ENCODE peak calls at places on chromosomes 2 and 18, in six cellular contexts. E is H9, H is mesenchymal stem cell, T is neuronal stem cell, F is H1, G is trophoblast cell. N is an unnamed sample.

GRCh38 chr2:104769096-104769495 is 84.8 kb upstream of the POU3F3 start:
- DNase-seq in E (no peak), H (no peak), T (no peak), F (no peak), G (peak), N (no peak)

GRCh38 chr18:75530548-75531211 is 103.2 kb upstream of the SMIM21 start:
- DNase-seq in E (no peak), H (peak), T (no peak), F (no peak), G (no peak), N (peak)

GRCh38 chr2:217966399-217967068 is 36.3 kb downstream of the TNS1 start:
- DNase-seq in E (no peak), H (peak), T (no peak), F (no peak), G (no peak), N (peak)

GRCh38 chr2:120140866-120141265 is 82.3 kb downstream of the TMEM185B start:
- DNase-seq in E (no peak), H (no peak), T (no peak), F (no peak), G (no peak), N (no peak)

GRCh38 chr2:8541223-8541622 is 140.6 kb upstream of the ID2 start:
- DNase-seq in E (peak), H (no peak), T (no peak), F (no peak), G (no peak), N (no peak)

GRCh38 chr2:146602383-146602782 is 1242.4 kb upstream of the ACVR2A start:
- DNase-seq in E (no peak), H (peak), T (no peak), F (no peak), G (peak), N (peak)

GRCh38 chr2:119549236-119549635 is 5.0 kb downstream of the CFAP221 start:
- DNase-seq in E (no peak), H (no peak), T (no peak), F (no peak), G (no peak), N (peak)

GRCh38 chr2:180962727-180963312 is 17.6 kb upstream of the UBE2E3 start:
- DNase-seq in E (no peak), H (no peak), T (no peak), F (no peak), G (no peak), N (no peak)

GRCh38 chr2:100252811-100253698 is 69.2 kb downstream of the LONRF2 start:
- DNase-seq in E (no peak), H (no peak), T (no peak), F (no peak), G (no peak), N (no peak)

GRCh38 chr2:229896857-229897256 is 25.0 kb downstream of the TRIP12 start:
- DNase-seq in E (no peak), H (no peak), T (no peak), F (no peak), G (no peak), N (no peak)

GRCh38 chr2:3195865-3196504 is 181.6 kb downstream of the EIPR1 start:
- DNase-seq in E (no peak), H (no peak), T (no peak), F (no peak), G (no peak), N (no peak)

GRCh38 chr2:203913947-203914346 is 22.6 kb upstream of the ICOS start:
- DNase-seq in E (peak), H (no peak), T (no peak), F (no peak), G (no peak), N (no peak)

GRCh38 chr2:117856415-117857210 is 42.1 kb downstream of the DDX18 start:
- DNase-seq in E (no peak), H (peak), T (no peak), F (peak), G (no peak), N (peak)

GRCh38 chr18:57585846-57586242 is 658 bp downstream of the FECH start:
- DNase-seq in E (no peak), H (no peak), T (no peak), F (no peak), G (no peak), N (no peak)

GRCh38 chr2:127029652-127030051 is 77.3 kb downstream of the BIN1 start:
- DNase-seq in E (no peak), H (no peak), T (no peak), F (no peak), G (no peak), N (no peak)

GRCh38 chr18:68397241-68398035 is 317.5 kb downstream of the TMX3 start:
- DNase-seq in E (no peak), H (no peak), T (no peak), F (no peak), G (no peak), N (peak)

GRCh38 chr18:68394705-68395104 is 320.2 kb downstream of the TMX3 start:
- DNase-seq in E (no peak), H (peak), T (no peak), F (no peak), G (peak), N (peak)

GRCh38 chr18:68402784-68403183 is 312.1 kb downstream of the TMX3 start:
- DNase-seq in E (no peak), H (no peak), T (no peak), F (no peak), G (no peak), N (no peak)

GRCh38 chr18:68400889-68401288 is 314.0 kb downstream of the TMX3 start:
- DNase-seq in E (no peak), H (no peak), T (no peak), F (no peak), G (no peak), N (no peak)

DNA sequence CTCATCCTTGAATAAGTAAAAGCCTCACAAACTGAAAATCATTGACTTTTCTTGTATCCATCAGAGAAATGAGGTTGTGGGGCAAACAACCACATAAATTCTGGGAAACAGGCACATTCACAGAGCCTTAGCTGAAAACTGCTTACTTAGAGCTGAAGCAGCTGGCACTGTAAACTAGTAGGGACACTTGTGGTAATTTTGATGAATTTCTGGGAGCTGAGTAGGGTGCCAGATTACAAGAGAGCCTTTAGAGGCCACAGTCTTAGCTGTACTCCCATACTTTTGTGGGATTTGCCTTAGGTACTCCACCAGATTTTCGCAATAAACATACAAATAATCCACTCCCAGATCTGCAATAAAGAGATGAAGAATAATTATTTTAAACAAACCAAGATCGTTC is 315.2 kb downstream of the TMX3 start:
- DNase-seq in E (no peak), H (peak), T (no peak), F (no peak), G (no peak), N (no peak)
- H3K14ac ChIP-seq in E (no peak), H (no peak), T (no peak), F (no peak), G (no peak), N (no peak)

GRCh38 chr2:1891971-1892486 is 147.7 kb upstream of the PXDN start:
- DNase-seq in E (peak), H (no peak), T (no peak), F (no peak), G (no peak), N (no peak)

GRCh38 chr2:1893856-1894255 is 149.5 kb upstream of the PXDN start:
- DNase-seq in E (no peak), H (no peak), T (no peak), F (no peak), G (no peak), N (no peak)

GRCh38 chr2:1894578-1894977 is 150.3 kb upstream of the PXDN start:
- DNase-seq in E (no peak), H (no peak), T (no peak), F (no peak), G (no peak), N (no peak)

GRCh38 chr2:1891147-1891546 is 146.8 kb upstream of the PXDN start:
- DNase-seq in E (no peak), H (no peak), T (no peak), F (no peak), G (no peak), N (no peak)

DNA sequence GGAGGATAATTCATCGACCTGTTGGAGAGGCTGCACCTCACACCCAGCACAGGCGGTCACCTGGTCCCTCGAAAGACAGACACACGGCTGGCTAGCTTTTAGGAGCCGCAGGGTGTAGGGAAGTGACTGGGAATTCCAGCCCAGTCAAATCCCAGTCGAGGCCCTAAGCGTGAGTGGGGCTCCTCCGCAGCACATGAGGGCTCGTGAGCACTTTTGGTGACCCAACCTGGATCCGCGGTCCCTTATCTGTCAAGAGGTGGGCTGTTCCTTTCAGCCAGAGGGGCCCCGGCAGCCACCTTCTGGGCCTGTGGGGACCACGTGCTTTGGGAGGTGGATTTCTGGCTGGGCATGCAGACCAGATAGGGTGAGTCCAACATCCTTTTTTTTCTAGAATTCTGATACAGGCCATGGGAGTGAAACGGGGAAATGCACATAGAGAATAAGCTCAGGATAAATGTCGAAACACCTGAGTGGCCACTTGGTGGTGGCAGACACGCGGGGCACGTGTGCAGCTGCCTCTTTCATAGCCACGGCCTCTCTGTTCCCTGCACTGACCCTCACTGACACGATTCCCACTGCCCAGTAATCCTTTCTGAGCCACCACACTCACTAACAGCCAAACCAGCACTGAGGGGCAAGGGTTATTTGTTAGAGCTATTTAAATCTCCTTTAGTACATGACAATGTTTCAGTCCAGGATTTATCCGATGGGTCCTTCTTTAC is 148.4 kb upstream of the PXDN start:
- DNase-seq in E (no peak), H (no peak), T (no peak), F (no peak), G (no peak), N (no peak)
- H3K14ac ChIP-seq in E (no peak), H (no peak), T (no peak), F (no peak), G (no peak), N (no peak)

GRCh38 chr18:13410471-13410870 is 191.9 kb downstream of the LDLRAD4 start:
- DNase-seq in E (no peak), H (no peak), T (no peak), F (no peak), G (no peak), N (no peak)
- H3K14ac ChIP-seq in E (no peak), H (no peak), T (no peak), F (no peak), G (no peak), N (no peak)

GRCh38 chr2:62478093-62478580 is 27.9 kb downstream of the TMEM17 start:
- DNase-seq in E (no peak), H (peak), T (no peak), F (no peak), G (peak), N (peak)

GRCh38 chr2:62474173-62474572 is 31.8 kb downstream of the TMEM17 start:
- DNase-seq in E (no peak), H (peak), T (no peak), F (no peak), G (no peak), N (no peak)

GRCh38 chr2:62473428-62473827 is 32.6 kb downstream of the TMEM17 start:
- DNase-seq in E (no peak), H (no peak), T (no peak), F (no peak), G (no peak), N (no peak)

GRCh38 chr2:62477573-62477972 is 28.4 kb downstream of the TMEM17 start:
- DNase-seq in E (no peak), H (no peak), T (no peak), F (no peak), G (peak), N (no peak)

GRCh38 chr2:62475172-62476011 is 30.6 kb downstream of the TMEM17 start:
- DNase-seq in E (no peak), H (peak), T (peak), F (no peak), G (no peak), N (no peak)
- H3K14ac ChIP-seq in E (no peak), H (peak), T (peak), F (no peak), G (peak), N (peak)

DNA sequence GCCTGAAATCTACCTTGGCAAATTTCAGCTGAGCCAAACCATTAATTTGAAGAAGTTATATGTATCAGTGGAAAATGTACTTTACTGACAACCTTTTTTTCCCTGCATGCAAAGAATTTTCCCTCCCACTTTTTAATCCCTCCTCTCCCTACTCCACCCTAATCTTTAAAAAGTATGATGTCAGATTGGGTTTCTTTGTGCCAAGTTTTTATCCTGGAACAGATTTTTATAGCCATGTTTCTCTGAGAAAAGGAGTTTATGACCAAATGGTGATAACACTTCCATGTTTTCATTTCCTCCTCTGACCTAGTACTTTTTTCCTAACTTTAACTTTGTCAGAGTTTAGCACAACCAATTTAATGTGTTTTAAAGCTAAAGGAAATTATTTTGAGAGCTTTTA is 250.3 kb upstream of the FOSL2 start:
- DNase-seq in E (no peak), H (no peak), T (no peak), F (no peak), G (no peak), N (no peak)
- H3K14ac ChIP-seq in E (no peak), H (no peak), T (no peak), F (no peak), G (no peak), N (no peak)

GRCh38 chr18:48095726-48096125 is 165.3 kb upstream of the SMAD2 start:
- DNase-seq in E (no peak), H (no peak), T (no peak), F (no peak), G (no peak), N (no peak)
- H3K14ac ChIP-seq in E (no peak), H (no peak), T (no peak), F (no peak), G (no peak), N (no peak)